ENCODE peak calls at places on chromosomes 1 and 21, in nine cellular contexts. F, O, C, X, Z, I, S, Y and Q are unnamed samples.
A peak's percentile ranks its signal among the peaks of the same experiment; 100 is the strongest.

GRCh38 chr21:44969066-44969649 is 29.3 kb downstream of the SLX9 start:
- DNase-seq in C (no peak), O (no peak), I (no peak), X (no peak), Y (no peak), F (no peak), Z (no peak), S (no peak), Q (no peak)

GRCh38 chr1:230801441-230801840 is 54.3 kb downstream of the CAPN9 start:
- DNase-seq in Z (no peak), I (no peak), O (no peak), C (no peak), F (no peak), X (no peak), S (no peak), Y (no peak), Q (no peak)

GRCh38 chr21:37226356-37226920 is 40.7 kb downstream of the VPS26C start:
- DNase-seq in X (no peak), C (no peak), S (no peak), I (no peak), F (no peak), Y (no peak), Z (no peak), O (no peak), Q (no peak)

GRCh38 chr1:189027509-189027908 is 1450.2 kb downstream of the BRINP3 start:
- DNase-seq in Y (no peak), C (no peak), I (peak; percentile 9), F (no peak), O (no peak), S (no peak), X (no peak), Z (no peak), Q (no peak)

GRCh38 chr1:41846595-41846994 is 72.1 kb downstream of the HIVEP3 start:
- DNase-seq in S (no peak), X (peak; percentile 64), Y (peak; percentile 34), I (no peak), O (no peak), C (peak; percentile 69), F (no peak), Z (no peak), Q (no peak)

GRCh38 chr1:36475341-36475740 is 7.4 kb downstream of the CSF3R start:
- DNase-seq in Z (no peak), F (peak; percentile 67), C (no peak), S (no peak), O (no peak), I (no peak), Y (no peak), X (no peak), Q (no peak)

GRCh38 chr1:19682257-19682656 is 17.6 kb downstream of the HTR6 start:
- DNase-seq in F (no peak), Z (no peak), O (no peak), C (peak; percentile 93), Y (peak; percentile 79), I (no peak), S (no peak), X (peak; percentile 77), Q (peak; percentile 88)

GRCh38 chr1:206634365-206635079 is 814 bp upstream of the DYRK3 start:
- DNase-seq in F (peak; percentile 95), Z (peak; percentile 95), X (peak; percentile 67), O (peak; percentile 97), C (peak; percentile 88), I (peak; percentile 90), Y (peak; percentile 92), S (peak; percentile 71), Q (peak; percentile 59)

DNA sequence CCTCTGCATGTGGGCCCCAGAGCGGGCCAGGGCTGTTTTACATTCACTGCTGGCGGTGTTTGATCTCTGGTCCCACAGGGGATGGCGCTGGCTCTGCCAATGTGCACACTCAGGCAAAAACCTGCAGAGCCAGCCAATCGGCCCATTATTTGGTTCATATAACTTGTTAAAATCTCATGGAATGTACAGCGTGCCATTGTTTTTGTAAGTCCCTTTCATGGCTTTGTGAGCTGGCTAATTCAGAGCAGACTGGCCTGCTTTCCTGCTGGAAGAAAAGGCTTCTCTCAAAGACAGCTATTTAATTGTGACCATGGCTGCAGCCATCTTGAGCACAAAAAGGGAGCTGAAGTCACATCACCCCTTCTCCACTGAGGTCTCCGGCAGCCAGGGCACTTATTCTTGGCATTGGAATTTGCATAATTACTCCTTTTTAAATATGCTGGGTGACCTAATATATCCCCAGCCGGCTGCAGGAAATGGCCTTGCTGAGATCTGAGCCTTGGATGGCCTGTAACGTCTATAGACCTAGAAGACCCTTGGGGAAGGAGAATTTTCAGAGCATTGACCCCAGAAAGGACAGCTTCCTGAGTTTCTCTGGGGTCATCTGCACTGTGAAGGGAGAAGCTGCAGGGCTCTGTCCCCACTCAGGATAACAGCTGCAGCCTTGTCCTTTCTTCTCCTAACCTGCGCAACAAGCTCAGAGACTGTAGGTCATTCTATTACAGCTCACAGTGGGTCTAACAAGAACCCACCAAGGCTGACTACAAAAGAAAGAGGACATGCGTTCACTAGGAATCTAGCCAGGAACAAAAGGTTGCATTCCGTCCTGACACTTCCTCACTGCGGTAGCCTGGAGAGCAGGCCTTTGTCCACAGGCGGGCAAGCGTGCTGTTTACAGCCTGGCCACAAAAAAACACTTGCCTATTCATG is 45.8 kb downstream of the BCAR3 start:
- DNase-seq in X (no peak), Z (peak; percentile 33), F (no peak), Y (no peak), C (no peak), O (no peak), S (no peak), I (no peak), Q (no peak)
- TF ChIP-seq CTCF in X (no peak), Z (no peak), F (no peak), Y (no peak), C (no peak), O (no peak), S (no peak), I (no peak), Q (no peak)

GRCh38 chr1:173529106-173529505 is 52.0 kb downstream of the PRDX6 start:
- DNase-seq in F (no peak), Z (no peak), I (no peak), C (no peak), O (no peak), X (no peak), S (no peak), Y (peak; percentile 36), Q (no peak)

GRCh38 chr1:173536254-173536653 is 59.1 kb downstream of the PRDX6 start:
- DNase-seq in C (no peak), X (no peak), F (no peak), Z (no peak), S (no peak), Y (no peak), I (no peak), O (no peak), Q (no peak)

GRCh38 chr1:173532237-173532636 is 55.1 kb downstream of the PRDX6 start:
- DNase-seq in X (no peak), Z (no peak), Y (peak; percentile 24), O (no peak), F (no peak), C (no peak), I (no peak), S (no peak), Q (no peak)

GRCh38 chr1:173527151-173527826 is 50.2 kb downstream of the PRDX6 start:
- DNase-seq in X (no peak), F (no peak), C (no peak), Y (peak; percentile 81), S (no peak), I (no peak), Z (no peak), O (peak; percentile 21), Q (peak; percentile 80)

DNA sequence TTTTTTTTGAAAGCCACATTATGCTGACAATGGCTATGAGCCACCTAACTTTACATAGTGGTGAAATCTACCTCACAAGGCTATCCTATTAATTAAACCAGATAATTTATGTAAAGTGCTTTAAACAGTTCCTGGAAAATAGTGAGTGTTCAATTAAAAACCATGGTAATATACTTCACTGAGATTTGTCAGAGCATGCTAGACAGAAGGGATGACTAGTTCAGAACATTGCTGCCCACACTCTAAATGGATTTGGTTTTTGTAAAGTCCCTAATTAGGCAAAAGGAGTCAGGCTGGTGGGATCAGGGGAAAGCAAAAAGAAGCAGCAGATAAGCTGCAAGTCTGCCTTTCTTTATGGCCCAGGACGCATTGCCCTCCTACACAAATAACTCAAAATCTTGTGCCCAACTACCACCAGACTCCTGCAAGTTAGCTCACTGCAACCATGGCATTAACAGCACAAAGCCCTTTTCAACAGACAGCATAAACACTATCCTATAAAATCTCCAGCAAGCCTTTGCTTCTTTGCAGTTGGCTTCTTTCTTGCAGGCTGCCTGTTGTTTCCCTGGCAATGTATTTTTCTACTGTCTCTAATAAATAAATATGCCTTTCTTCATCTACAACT is 54.0 kb downstream of the PRDX6 start:
- DNase-seq in X (no peak), Y (no peak), C (no peak), Z (no peak), O (no peak), F (no peak), S (no peak), I (no peak), Q (no peak)
- H3K27ac ChIP-seq in X (no peak overlapping the region), Y (no peak overlapping the region), C (no peak overlapping the region), Z (no peak overlapping the region), O (no peak overlapping the region), F (no peak overlapping the region), S (no peak overlapping the region), I (no peak overlapping the region), Q (no peak overlapping the region)

DNA sequence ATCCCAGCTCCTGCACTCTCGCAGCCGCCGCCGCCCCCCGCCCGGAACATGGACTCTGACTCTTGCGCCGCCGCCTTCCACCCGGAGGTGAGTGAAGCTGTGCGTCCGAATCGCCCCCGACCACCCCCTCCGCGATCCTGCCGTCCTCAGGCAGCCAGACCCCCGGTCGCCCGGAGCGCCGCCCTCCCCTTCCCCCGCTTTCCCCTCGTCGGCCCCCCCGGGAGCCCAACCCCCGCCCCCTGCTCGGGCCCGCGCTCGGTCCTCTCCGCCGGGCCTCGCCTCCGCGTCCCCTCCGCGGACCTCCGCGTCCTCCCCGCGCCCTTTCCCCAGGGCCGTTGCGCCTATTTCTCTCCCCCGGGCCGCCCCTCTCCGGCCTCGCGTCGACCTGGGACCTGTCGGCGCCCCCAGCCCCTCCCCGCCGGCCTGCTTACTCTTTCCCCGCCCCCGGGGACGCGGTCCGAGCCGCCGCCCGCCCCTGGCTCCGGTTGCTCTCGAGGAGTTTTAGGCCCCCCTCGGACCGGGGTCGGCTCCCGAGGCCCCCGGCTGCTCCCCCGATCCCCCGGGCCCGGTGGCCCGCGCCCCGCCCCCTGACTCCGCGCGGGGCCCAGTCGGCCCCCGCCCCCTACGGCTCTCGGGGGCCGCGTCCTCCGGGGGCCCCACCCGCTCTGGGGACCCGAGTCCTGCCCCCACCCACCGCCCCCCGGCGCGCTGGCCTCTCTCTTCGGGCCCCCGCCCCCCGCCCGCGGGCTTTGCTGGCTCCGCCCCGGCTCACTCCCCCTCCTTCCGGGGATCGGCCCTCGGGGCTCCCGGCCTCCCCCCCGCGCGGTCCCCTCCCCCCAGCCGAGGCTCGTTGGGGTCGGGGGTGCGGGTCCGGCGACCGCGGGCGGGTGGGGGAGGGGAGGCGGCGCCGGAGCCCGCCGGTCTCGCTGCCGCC is 755 bp downstream of the PHF13 start:
- DNase-seq in O (peak; percentile 82), F (peak; percentile 94), Z (peak; percentile 65), I (no peak), S (peak; percentile 58), X (no peak), Y (peak; percentile 43), C (peak; percentile 21), Q (no peak)
- TF ChIP-seq CTCF in O (no peak), F (no peak), Z (no peak), I (no peak), S (no peak), X (no peak), Y (no peak), C (no peak), Q (no peak)

DNA sequence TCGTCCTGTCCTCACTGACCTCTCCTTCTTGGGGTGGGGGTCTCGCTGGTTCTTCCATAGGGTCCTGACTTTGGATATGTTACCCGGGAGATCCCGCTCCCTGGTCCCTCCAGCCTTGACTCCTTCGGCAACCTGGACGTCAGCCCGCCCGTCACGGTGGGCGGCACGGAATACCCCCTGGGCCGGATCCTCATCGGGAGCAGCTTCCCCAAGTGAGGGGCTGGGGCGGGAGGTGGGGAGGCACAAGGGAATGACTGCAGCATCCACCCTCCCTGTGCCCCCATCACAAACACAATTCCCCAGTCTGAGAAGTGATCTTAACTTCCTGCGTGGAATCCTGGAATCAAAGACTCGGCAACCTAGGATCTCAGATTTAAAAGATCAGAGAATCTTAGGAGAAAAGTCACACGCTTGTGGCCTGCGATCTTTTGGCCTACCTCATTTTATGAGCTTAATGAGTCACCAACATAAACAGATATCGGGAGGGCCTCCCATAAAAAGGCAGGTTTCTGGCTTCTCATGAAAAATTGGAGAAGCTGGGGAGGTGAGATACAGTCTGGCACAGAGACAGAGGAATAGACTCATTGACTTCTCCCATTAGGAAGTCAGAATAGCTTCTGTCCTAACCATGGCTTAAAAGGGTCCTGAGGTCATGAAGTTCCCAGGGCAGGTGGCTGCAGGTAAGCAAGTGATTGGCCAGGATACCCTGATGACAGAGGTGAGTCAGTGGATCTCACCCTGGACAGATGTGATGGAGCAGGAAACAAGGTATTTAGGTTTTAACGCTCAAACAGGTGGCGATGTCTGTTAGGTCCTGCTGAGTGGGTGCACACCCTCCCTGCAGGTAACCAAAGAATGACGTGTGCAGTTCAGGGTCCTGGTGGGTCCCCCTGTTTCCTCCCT is 15.9 kb upstream of the PADI3 start:
- DNase-seq in X (peak; percentile 94), Z (no peak), Y (peak; percentile 62), F (no peak), S (no peak), C (peak; percentile 91), I (peak; percentile 91), O (no peak), Q (peak; percentile 99)
- H3K27ac ChIP-seq in X (peak overlapping the region; percentile 88), Z (no peak overlapping the region), Y (no peak overlapping the region), F (no peak overlapping the region), S (no peak overlapping the region), C (peak overlapping the region; percentile 84), I (peak overlapping the region; percentile 96), O (no peak overlapping the region), Q (peak overlapping the region; percentile 95)